ENCODE peak calls at places on chromosomes 7 and 10, in four cellular contexts. R, E, K and G are unnamed samples.

GRCh38 chr10:78434886-78435285 is 401.2 kb downstream of the RPS24 start:
- DNase-seq in R (no peak), E (no peak), K (no peak), G (no peak)

GRCh38 chr7:102425639-102426267 is 7.6 kb upstream of the ORAI2 start:
- DNase-seq in R (peak), E (no peak), K (peak), G (no peak)

GRCh38 chr10:17836917-17837316 is 27.8 kb downstream of the MRC1 start:
- DNase-seq in R (peak), E (peak), K (peak), G (no peak)

GRCh38 chr10:103612462-103613365 is 119.2 kb downstream of the NEURL1 start:
- DNase-seq in R (no peak), E (no peak), K (no peak), G (peak)

GRCh38 chr7:45203947-45204445 is 46.4 kb downstream of the RAMP3 start:
- DNase-seq in R (no peak), E (peak), K (no peak), G (no peak)

GRCh38 chr7:38858281-38858884 is 50.6 kb downstream of the VPS41 start:
- DNase-seq in R (no peak), E (peak), K (no peak), G (no peak)

GRCh38 chr10:76675951-76676587 is 961.5 kb downstream of the KCNMA1 start:
- DNase-seq in R (no peak), E (peak), K (peak), G (no peak)

GRCh38 chr10:25328361-25328760 is 153.6 kb downstream of the GPR158 start:
- DNase-seq in R (no peak), E (no peak), K (no peak), G (no peak)

GRCh38 chr10:51743146-51743545 is 43.8 kb upstream of the CSTF2T start:
- DNase-seq in R (no peak), E (no peak), K (no peak), G (no peak)

GRCh38 chr7:28615091-28615490 is 202.8 kb downstream of the CREB5 start:
- DNase-seq in R (no peak), E (no peak), K (no peak), G (no peak)

GRCh38 chr7:234712-235553 is 42.6 kb downstream of the FAM20C start:
- DNase-seq in R (peak), E (peak), K (peak), G (no peak)

GRCh38 chr7:237385-237784 is 45.0 kb downstream of the FAM20C start:
- DNase-seq in R (no peak), E (no peak), K (no peak), G (no peak)

GRCh38 chr7:234041-234711 is 41.8 kb downstream of the FAM20C start:
- DNase-seq in R (no peak), E (peak), K (peak), G (no peak)

GRCh38 chr7:236967-237366 is 44.6 kb downstream of the FAM20C start:
- DNase-seq in R (no peak), E (no peak), K (no peak), G (no peak)

GRCh38 chr7:235576-236395 is 43.4 kb downstream of the FAM20C start:
- DNase-seq in R (peak), E (no peak), K (peak), G (no peak)
- H3K27ac ChIP-seq in R (peak), E (peak), K (peak), G (no peak)

DNA sequence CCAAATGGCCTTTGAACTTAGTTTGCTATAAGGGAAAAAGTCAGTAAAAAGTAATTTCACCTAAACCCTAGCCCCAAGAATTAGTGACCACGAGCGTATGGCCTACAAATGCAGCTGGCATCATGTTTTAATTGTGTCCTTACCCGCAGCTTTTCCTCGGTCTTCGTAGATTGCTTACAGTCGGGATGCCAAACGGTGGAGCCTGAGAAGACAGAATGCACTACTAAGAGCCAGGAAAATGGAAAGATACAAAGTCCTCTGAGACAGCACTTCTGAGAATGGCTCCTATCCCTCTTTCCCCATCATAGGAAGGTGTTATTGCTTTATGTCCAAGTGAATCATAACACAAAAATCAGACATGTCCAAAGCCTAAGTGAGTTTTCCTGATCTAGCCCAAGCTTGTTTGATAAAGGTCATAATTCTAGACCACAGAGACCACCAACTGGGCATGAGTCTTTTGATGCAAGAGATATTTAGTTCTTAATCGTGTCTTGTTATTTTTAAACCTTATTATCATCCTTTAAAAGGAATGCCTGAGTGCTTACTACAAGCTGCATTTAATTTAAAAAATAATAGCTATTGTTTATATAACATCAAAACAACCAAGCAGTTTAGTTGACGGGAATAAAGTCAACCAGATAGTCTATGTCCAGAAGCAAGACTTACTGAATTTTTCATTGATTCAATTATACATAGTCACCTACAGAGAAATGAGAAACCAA is 83.7 kb upstream of the AFAP1L2 start:
- DNase-seq in R (no peak), E (no peak), K (no peak), G (no peak)
- H3K27ac ChIP-seq in R (no peak), E (no peak), K (peak), G (no peak)

GRCh38 chr10:122475130-122475529 is 13.8 kb downstream of the HTRA1 start:
- DNase-seq in R (peak), E (no peak), K (peak), G (peak)

GRCh38 chr10:122477436-122477835 is 16.1 kb downstream of the HTRA1 start:
- DNase-seq in R (no peak), E (no peak), K (no peak), G (no peak)

GRCh38 chr10:122474145-122474739 is 12.9 kb downstream of the HTRA1 start:
- DNase-seq in R (no peak), E (no peak), K (no peak), G (no peak)

GRCh38 chr10:122476034-122476695 is 14.8 kb downstream of the HTRA1 start:
- DNase-seq in R (no peak), E (no peak), K (no peak), G (no peak)

DNA sequence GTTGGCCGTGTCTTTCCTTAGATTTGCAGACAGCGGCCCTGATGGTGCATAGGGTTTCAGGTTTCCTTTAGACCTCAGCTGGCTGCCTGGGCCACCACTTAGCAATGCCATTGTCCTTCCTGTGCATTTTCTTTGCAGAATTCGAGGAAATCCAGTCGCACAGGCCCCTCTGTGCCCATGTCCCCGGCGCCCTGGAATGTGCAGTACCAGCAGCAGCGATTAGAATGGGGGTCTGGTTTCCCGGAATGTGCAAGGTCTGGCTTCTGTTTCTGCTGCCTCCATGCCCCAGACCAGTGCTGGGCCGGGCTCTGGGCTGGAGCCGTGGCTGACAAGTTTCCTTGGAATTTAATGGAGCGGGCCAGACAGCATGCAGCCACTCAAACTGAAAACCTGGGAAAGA is 14.2 kb downstream of the HTRA1 start:
- DNase-seq in R (no peak), E (no peak), K (no peak), G (peak)
- H3K27ac ChIP-seq in R (no peak), E (peak), K (peak), G (peak)

DNA sequence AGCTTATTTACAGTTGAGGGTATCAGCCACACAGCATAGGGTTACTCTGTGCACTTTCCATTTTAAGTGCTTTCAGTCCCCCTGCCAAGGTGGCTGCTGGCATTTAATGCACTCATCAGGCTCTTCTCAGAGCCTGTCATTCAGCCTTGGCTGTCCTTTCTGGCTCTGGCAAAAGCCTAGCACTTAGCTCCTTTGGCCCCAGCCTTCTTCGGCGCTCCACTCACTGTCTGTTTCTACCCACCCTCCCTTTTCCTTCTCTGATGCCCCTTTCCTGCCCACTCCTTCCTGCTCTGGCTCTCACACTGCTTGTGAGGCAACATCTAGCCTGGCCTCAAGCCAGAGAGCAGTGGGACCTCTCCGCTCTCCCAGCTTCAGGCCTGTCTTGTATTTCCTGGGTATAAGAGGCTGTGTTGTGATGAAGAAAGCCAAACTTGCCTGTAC is 60.2 kb downstream of the WIPF3 start:
- DNase-seq in R (peak), E (peak), K (peak), G (no peak)
- H3K27ac ChIP-seq in R (no peak), E (no peak), K (peak), G (peak)